ENCODE peak calls at places on chromosomes 6 and 20, in nine cellular contexts. H is effector memory CD4-positive, alpha-beta T cell; T is HAP-1; J is mesendoderm; U is ascending aorta; R is esophagus squamous epithelium; Q is ovary; W is PC-3; I is CD8-positive, alpha-beta T cell. N is an unnamed sample. For H3K36me3, the result is how much of the 10 kb centered on the place peaks cover.

GRCh38 chr6:1424306-1424927 is 35.0 kb downstream of the FOXF2 start:
- DNase-seq in W (peak), R (no peak), I (no peak), T (peak), H (no peak), Q (no peak), U (peak), J (peak), N (no peak)

GRCh38 chr6:11497881-11498280 is 39.7 kb upstream of the TMEM170B start:
- DNase-seq in Q (no peak), H (no peak), J (no peak), T (no peak), I (no peak), W (no peak), U (no peak), R (no peak), N (no peak)

GRCh38 chr6:38350882-38351281 is 288.8 kb downstream of the BTBD9 start:
- DNase-seq in W (no peak), Q (no peak), R (no peak), T (no peak), J (peak), H (no peak), U (no peak), I (no peak), N (no peak)

GRCh38 chr6:48670546-48670945 is 559.5 kb upstream of the PTCHD4 start:
- DNase-seq in W (peak), I (no peak), J (no peak), H (no peak), Q (no peak), R (no peak), U (no peak), T (no peak), N (no peak)

GRCh38 chr6:56899311-56899710 is 55.6 kb upstream of the BEND6 start:
- DNase-seq in U (no peak), R (no peak), J (no peak), I (no peak), W (peak), Q (no peak), H (no peak), T (no peak), N (no peak)

GRCh38 chr6:109695468-109695867 is 4.4 kb downstream of the FIG4 start:
- DNase-seq in I (no peak), Q (no peak), T (no peak), R (no peak), H (no peak), U (no peak), W (peak), J (peak), N (no peak)

GRCh38 chr6:101716810-101717209 is 323.3 kb downstream of the GRIK2 start:
- DNase-seq in T (peak), U (no peak), W (no peak), R (no peak), H (no peak), I (no peak), Q (no peak), J (peak), N (peak)

GRCh38 chr20:49747707-49748524 is 34.2 kb upstream of the B4GALT5 start:
- DNase-seq in Q (peak), W (no peak), U (peak), T (no peak), J (no peak), I (no peak), H (no peak), R (no peak), N (no peak)

GRCh38 chr20:43849496-43850197 is 65.0 kb upstream of the TOX2 start:
- DNase-seq in H (no peak), R (no peak), Q (peak), U (no peak), T (no peak), J (no peak), I (no peak), W (peak), N (no peak)

GRCh38 chr6:169501128-169501527 is 200.7 kb downstream of the WDR27 start:
- DNase-seq in U (no peak), Q (no peak), J (no peak), W (no peak), H (no peak), T (no peak), R (no peak), I (no peak), N (no peak)

GRCh38 chr6:151911401-151911800 is 103.9 kb downstream of the ESR1 start:
- DNase-seq in J (no peak), I (no peak), Q (no peak), R (no peak), U (no peak), W (peak), H (no peak), T (no peak), N (no peak)

GRCh38 chr6:56699066-56699654 is 56.5 kb upstream of the DST start:
- DNase-seq in I (no peak), R (no peak), W (peak), Q (no peak), T (no peak), H (no peak), J (no peak), U (no peak), N (no peak)

GRCh38 chr6:53896237-53896636 is 101.4 kb downstream of the LRRC1 start:
- DNase-seq in I (no peak), T (peak), R (no peak), J (no peak), U (no peak), Q (no peak), W (no peak), H (no peak), N (no peak)

DNA sequence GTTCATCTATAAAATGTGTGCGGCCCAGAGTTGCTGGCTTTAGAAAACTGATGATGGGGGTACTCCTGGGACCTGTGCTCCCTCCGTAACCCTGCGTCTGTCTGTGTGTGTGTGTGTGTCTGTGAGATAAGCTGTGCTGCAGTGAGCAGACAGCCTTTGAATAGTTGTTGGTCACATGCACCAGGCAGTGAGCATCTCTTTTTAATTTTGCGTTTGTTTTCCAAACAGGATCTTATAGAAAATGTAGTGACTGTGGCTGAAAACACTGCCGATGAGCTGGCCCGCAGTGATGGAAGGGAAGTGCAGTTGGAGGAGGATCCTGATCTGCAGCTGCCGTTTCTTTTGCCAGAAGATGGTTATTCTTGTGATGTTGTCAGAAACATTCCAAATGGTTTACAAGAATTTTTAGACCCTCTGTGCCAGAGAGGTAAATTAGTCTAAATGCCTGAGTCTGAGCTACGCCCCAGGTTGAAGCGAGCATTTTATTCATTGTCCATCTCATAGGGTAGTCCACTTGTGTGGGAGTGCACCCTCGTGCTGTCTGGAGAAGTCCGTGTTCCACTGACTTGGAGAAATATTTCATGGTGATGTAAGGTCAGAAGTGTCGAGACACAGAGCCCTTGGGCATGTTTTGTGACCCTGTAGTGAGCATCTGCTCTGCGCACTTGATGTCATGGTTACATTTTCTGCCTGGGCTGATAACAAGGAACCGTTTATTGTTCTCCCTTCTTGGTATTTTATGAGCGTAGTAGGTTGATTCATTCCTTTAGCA is 78.8 kb upstream of the KIF25 start:
- DNase-seq in R (no peak), H (no peak), I (no peak), Q (no peak), T (no peak), U (no peak), J (no peak), W (no peak), N (no peak)
- H3K36me3 ChIP-seq in R (under half), H (under half), I (under half), Q (under half), T (half or more), U (under half), J (under half), W (under half), N (half or more)

GRCh38 chr6:39873439-39873838 is 60.8 kb downstream of the MOCS1 start:
- DNase-seq in U (no peak), R (no peak), H (no peak), T (no peak), W (no peak), J (no peak), I (no peak), Q (no peak), N (no peak)

GRCh38 chr6:39880521-39881048 is 53.7 kb downstream of the MOCS1 start:
- DNase-seq in W (no peak), Q (no peak), T (no peak), H (no peak), J (no peak), I (no peak), R (no peak), U (no peak), N (no peak)

GRCh38 chr6:39879535-39879934 is 54.7 kb downstream of the MOCS1 start:
- DNase-seq in R (no peak), Q (no peak), H (no peak), T (no peak), W (no peak), I (no peak), J (no peak), U (no peak), N (no peak)

GRCh38 chr6:39876826-39877225 is 57.4 kb downstream of the MOCS1 start:
- DNase-seq in Q (no peak), U (no peak), J (no peak), W (no peak), I (no peak), T (no peak), H (no peak), R (no peak), N (no peak)

GRCh38 chr6:39876111-39876510 is 58.2 kb downstream of the MOCS1 start:
- DNase-seq in J (no peak), T (no peak), I (no peak), U (no peak), W (no peak), R (no peak), H (no peak), Q (no peak), N (no peak)
- H3K36me3 ChIP-seq in J (under half), T (under half), I (under half), U (half or more), W (under half), R (under half), H (under half), Q (under half), N (half or more)

GRCh38 chr20:48680650-48681049 is 147.1 kb downstream of the PREX1 start:
- DNase-seq in W (no peak), R (no peak), J (no peak), I (no peak), U (no peak), T (no peak), Q (no peak), H (no peak), N (no peak)
- H3K36me3 ChIP-seq in W (under half), R (under half), J (under half), I (half or more), U (under half), T (under half), Q (under half), H (half or more), N (under half)

GRCh38 chr6:117585647-117586046 is 16.7 kb downstream of the GOPC start:
- DNase-seq in J (no peak), R (no peak), U (no peak), Q (no peak), T (no peak), H (no peak), W (no peak), I (no peak), N (no peak)

GRCh38 chr6:117592983-117593759 is 9.1 kb downstream of the GOPC start:
- DNase-seq in Q (no peak), T (peak), I (no peak), U (no peak), R (no peak), J (no peak), W (no peak), H (no peak), N (no peak)

GRCh38 chr6:117595099-117595923 is 7.0 kb downstream of the GOPC start:
- DNase-seq in T (no peak), Q (no peak), I (no peak), J (no peak), U (no peak), R (no peak), W (no peak), H (no peak), N (no peak)

GRCh38 chr6:117591405-117591804 is 10.9 kb downstream of the GOPC start:
- DNase-seq in Q (no peak), T (no peak), H (no peak), I (no peak), R (no peak), U (no peak), W (no peak), J (no peak), N (no peak)

GRCh38 chr6:117590447-117590846 is 11.9 kb downstream of the GOPC start:
- DNase-seq in J (no peak), I (no peak), Q (no peak), T (no peak), H (no peak), R (no peak), W (no peak), U (no peak), N (no peak)
- H3K36me3 ChIP-seq in J (under half), I (under half), Q (under half), T (under half), H (under half), R (under half), W (under half), U (under half), N (under half)

N was measured in NT2/D1.